ENCODE peak calls at places on chromosome X, in five cellular contexts. M is H9, Q is neuronal stem cell, Y is IMR-90, J is H1. C is an unnamed sample.

GRCh38 chrX:132875705-132876508 is 82.5 kb downstream of the HS6ST2 start:
- DNase-seq in M (peak), Y (no peak), Q (no peak), J (no peak), C (no peak)

GRCh38 chrX:118346258-118347094 is 570 bp downstream of the WDR44 start:
- DNase-seq in Y (no peak), M (no peak), Q (peak), J (no peak), C (peak)

GRCh38 chrX:20418379-20418778 is 151.7 kb upstream of the RPS6KA3 start:
- DNase-seq in M (no peak), J (no peak), Y (no peak), Q (no peak), C (no peak)

GRCh38 chrX:155334486-155335316 is at the start of gene CLIC2:
- DNase-seq in Y (peak), Q (no peak), M (no peak), J (no peak), C (peak)

GRCh38 chrX:135327299-135327698 is 18.0 kb downstream of the ETDC start:
- DNase-seq in Y (peak), J (no peak), Q (no peak), M (no peak), C (peak)

GRCh38 chrX:146363919-146364318 is 445.7 kb upstream of the CXorf51B start:
- DNase-seq in J (no peak), M (no peak), Q (no peak), Y (no peak), C (no peak)

GRCh38 chrX:154411322-154411980 is at the start of gene TAFAZZIN:
- DNase-seq in M (peak), Y (peak), Q (peak), J (peak), C (peak)

GRCh38 chrX:16838202-16839066 is 31.7 kb downstream of the RBBP7 start:
- DNase-seq in Y (peak), J (no peak), M (peak), Q (no peak), C (peak)

GRCh38 chrX:99001286-99001685 is 1408.8 kb downstream of the PCDH19 start:
- DNase-seq in J (no peak), Y (no peak), M (peak), Q (no peak), C (no peak)

GRCh38 chrX:11663875-11664210 is 1.9 kb downstream of the ARHGAP6 start:
- DNase-seq in M (no peak), J (no peak), Y (no peak), Q (no peak), C (peak)

GRCh38 chrX:3252744-3253143 is 93.7 kb downstream of the MXRA5 start:
- DNase-seq in J (no peak), Q (no peak), Y (no peak), M (no peak), C (peak)

GRCh38 chrX:154712781-154713391 is 38.0 kb downstream of the GAB3 start:
- DNase-seq in Y (peak), Q (no peak), M (no peak), J (no peak), C (peak)

GRCh38 chrX:2664497-2664896 is 26.6 kb upstream of the CD99 start:
- DNase-seq in M (no peak), Q (no peak), J (no peak), Y (peak), C (no peak)

GRCh38 chrX:12319012-12319519 is 180.8 kb downstream of the FRMPD4 start:
- DNase-seq in M (no peak), Y (no peak), Q (peak), J (no peak), C (no peak)

GRCh38 chrX:148265829-148266228 is 234.6 kb upstream of the AFF2 start:
- DNase-seq in M (no peak), Y (no peak), Q (no peak), J (no peak), C (no peak)

GRCh38 chrX:95218964-95219363 is 1465.7 kb upstream of the DIAPH2 start:
- DNase-seq in Y (no peak), Q (no peak), J (no peak), M (no peak), C (no peak)

GRCh38 chrX:110383414-110383813 is 24.8 kb downstream of the RTL9 start:
- DNase-seq in J (no peak), Y (peak), Q (no peak), M (no peak), C (peak)

GRCh38 chrX:8731579-8732395 is at the start of gene ANOS1:
- DNase-seq in Q (peak), J (peak), M (peak), Y (no peak), C (peak)

GRCh38 chrX:16869393-16870094 is 618 bp downstream of the RBBP7 start:
- DNase-seq in Q (peak), Y (peak), J (peak), M (peak), C (peak)

GRCh38 chrX:153924149-153924861 is 1.8 kb downstream of the ARHGAP4 start:
- DNase-seq in Y (peak), M (no peak), Q (no peak), J (no peak), C (peak)

GRCh38 chrX:101759000-101759399 is 99.3 kb upstream of the ARMCX2 start:
- DNase-seq in Y (peak), Q (peak), M (peak), J (peak), C (peak)

GRCh38 chrX:143429021-143429570 is 88.2 kb downstream of the SPANXN3 start:
- DNase-seq in J (no peak), Q (no peak), M (no peak), Y (no peak), C (peak)

GRCh38 chrX:100975212-100975611 is 5.7 kb downstream of the ARL13A start:
- DNase-seq in M (no peak), Q (no peak), Y (peak), J (no peak), C (no peak)

GRCh38 chrX:28188526-28188925 is 207.3 kb upstream of the DCAF8L1 start:
- DNase-seq in Y (no peak), M (no peak), Q (no peak), J (no peak), C (no peak)

GRCh38 chrX:42247241-42247640 is 323.9 kb upstream of the CASK start:
- DNase-seq in J (no peak), Y (peak), M (no peak), Q (no peak), C (no peak)

GRCh38 chrX:9144643-9145290 is 110.8 kb upstream of the FAM9B start:
- DNase-seq in Y (no peak), J (no peak), Q (no peak), M (no peak), C (peak)

GRCh38 chrX:12994321-12994720 is 19.4 kb downstream of the TMSB4X start:
- DNase-seq in J (no peak), Q (no peak), M (no peak), Y (no peak), C (no peak)

GRCh38 chrX:119236599-119237525 is 777 bp downstream of the PGRMC1 start:
- DNase-seq in M (no peak), J (peak), Y (peak), Q (no peak), C (peak)

GRCh38 chrX:79592259-79592658 is 225.1 kb upstream of the ITM2A start:
- DNase-seq in Y (no peak), Q (no peak), M (no peak), J (no peak), C (no peak)

GRCh38 chrX:53263597-53264094 is 17.7 kb downstream of the IQSEC2 start:
- DNase-seq in M (no peak), J (no peak), Y (peak), Q (no peak), C (peak)

GRCh38 chrX:148599404-148599803 is 99.0 kb downstream of the AFF2 start:
- DNase-seq in J (no peak), Q (no peak), Y (no peak), M (no peak), C (no peak)

GRCh38 chrX:115602308-115602707 is 41.3 kb downstream of the PLS3 start:
- DNase-seq in Q (no peak), Y (no peak), J (no peak), M (no peak), C (no peak)

GRCh38 chrX:140822861-140823260 is 113.3 kb downstream of the LINC00632 start:
- DNase-seq in Y (no peak), M (no peak), Q (no peak), J (no peak), C (no peak)

GRCh38 chrX:20974326-20974725 is 399.9 kb upstream of the CNKSR2 start:
- DNase-seq in J (no peak), Y (no peak), M (no peak), Q (no peak), C (peak)

GRCh38 chrX:20042221-20042620 is 51.4 kb upstream of the BCLAF3 start:
- DNase-seq in Q (no peak), Y (no peak), M (no peak), J (no peak), C (no peak)

GRCh38 chrX:9746148-9746880 is 19.3 kb downstream of the GPR143 start:
- DNase-seq in Q (no peak), J (no peak), M (no peak), Y (peak), C (peak)

GRCh38 chrX:105219454-105220401 is 766 bp downstream of the TEX13A start:
- DNase-seq in J (no peak), Y (no peak), M (no peak), Q (no peak), C (no peak)

GRCh38 chrX:46758163-46758955 is 559 bp downstream of the SLC9A7 start:
- DNase-seq in Y (peak), Q (peak), J (peak), M (peak), C (peak)
- H3K18ac ChIP-seq in Y (peak), Q (peak), J (peak), M (no peak), C (no peak)

GRCh38 chrX:48059296-48059639 is 12.2 kb downstream of the ZNF630 start:
- DNase-seq in J (no peak), M (no peak), Q (no peak), Y (no peak), C (no peak)
- H2BK15ac ChIP-seq in J (no peak), M (no peak), Q (no peak), Y (no peak), C (no peak)

GRCh38 chrX:106263817-106264216 is 95.7 kb downstream of the PWWP3B start:
- DNase-seq in M (no peak), Q (no peak), J (no peak), Y (no peak), C (peak)
- H2AFZ ChIP-seq in M (no peak), Q (no peak), J (no peak), Y (no peak), C (no peak)

DNA sequence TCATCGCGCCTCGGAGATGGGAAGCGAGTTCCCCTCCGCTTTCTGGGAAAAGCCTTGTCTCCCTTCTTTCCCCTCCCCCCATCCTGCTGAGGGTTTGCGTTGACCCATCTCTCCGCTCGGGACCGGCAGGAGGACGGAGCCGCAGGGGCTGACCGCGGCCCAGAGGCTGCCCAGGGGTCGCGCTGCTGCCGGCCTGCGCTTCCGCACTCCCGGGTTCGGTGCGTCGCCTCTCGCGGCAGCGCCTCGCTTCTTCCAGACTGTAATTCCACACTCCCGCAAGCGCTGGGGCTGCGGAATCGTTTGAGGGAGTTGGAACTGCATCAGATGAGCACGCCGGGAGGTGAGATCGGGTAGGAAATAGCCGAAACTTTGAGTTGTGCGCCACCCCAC is 88.3 kb downstream of the BCOR start:
- DNase-seq in Y (no peak), M (peak), Q (no peak), J (peak), C (peak)
- H3K18ac ChIP-seq in Y (no peak), M (peak), Q (peak), J (no peak), C (peak)

DNA sequence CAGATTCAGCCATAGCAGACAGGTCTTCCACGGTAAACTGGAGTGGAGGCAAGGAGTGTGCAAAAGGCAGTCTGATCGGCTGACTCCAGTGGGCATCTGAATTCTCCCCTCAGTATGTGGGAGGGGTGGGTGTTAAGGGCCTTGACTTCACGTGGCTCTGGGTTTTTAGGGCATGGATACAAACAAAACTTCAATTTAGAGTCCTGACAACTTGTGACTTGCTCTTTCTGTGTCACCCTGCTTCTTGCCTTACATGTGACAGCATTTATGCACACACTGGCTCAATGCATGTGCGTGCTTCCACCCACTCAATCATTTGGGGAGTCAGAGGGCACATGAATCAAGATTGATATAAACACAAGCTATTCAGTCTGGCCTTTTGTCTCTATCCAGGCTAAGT is 17.5 kb downstream of the PLP1 start:
- DNase-seq in J (no peak), Q (no peak), M (no peak), Y (peak), C (no peak)
- H2BK15ac ChIP-seq in J (no peak), Q (no peak), M (no peak), Y (no peak), C (no peak)

DNA sequence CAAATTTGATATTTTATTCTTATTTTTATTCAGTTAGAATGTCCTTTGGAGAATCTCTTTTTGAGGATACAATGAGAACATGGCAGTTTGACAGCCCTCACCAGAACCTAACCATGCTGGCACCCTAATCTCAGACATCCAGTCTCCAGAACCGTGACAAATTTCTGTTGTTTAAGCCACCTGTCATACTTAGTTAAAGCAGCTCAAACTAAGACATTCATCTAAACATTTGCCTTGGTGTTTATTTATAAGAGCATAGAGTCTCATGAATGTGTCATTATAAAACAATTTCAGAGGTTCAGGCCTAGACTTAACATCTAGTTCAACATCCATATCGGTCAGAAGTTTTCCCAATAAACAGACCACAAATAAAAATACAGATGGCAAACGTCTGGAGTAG is 125.1 kb upstream of the FUNDC1 start:
- DNase-seq in J (no peak), M (no peak), Q (no peak), Y (peak), C (peak)
- H2AFZ ChIP-seq in J (no peak), M (no peak), Q (no peak), Y (no peak), C (no peak)

DNA sequence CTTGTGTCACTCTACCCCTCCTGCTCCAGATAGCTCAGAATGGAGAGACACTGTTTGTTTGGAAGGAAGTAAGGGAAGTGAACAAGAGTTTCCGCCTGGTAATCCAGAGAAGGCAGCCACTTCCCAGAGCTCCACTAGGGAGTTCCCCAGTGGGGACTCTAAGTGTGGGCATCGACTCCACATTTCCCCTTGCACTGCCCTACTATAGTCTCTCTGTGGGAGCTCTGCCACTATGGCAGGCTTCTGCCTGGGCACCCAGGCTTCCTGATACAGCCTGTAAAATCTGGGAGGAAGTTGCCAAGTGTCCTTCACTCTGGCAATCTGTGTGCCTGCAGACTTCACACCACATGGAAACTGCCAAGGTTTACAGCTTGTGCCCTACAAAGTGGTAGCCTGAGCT is 245.8 kb upstream of the DMD start:
- DNase-seq in J (no peak), Q (no peak), Y (no peak), M (no peak), C (no peak)
- H3K18ac ChIP-seq in J (no peak), Q (no peak), Y (no peak), M (no peak), C (no peak)

DNA sequence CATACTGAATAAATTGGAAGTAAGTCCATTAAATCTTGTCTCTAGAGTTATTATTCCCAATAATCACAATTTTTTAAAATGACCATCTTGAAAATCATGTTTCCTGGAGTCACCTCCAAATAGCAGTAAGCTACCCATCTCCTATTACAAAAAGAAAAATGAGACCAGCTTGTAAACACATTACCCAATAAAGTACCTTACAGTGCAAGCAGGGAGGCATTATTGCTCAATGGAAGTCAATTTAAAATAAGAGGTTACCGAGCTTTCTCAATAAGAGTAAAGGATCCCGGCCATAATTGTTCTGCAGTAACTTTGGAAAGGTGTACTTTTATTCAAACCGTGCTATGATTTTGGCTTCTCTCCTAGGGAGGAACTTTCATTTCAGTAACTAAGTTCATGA is 78.0 kb downstream of the DMD start:
- DNase-seq in Y (no peak), J (no peak), Q (no peak), M (no peak), C (no peak)
- H2BK15ac ChIP-seq in Y (no peak), J (no peak), Q (no peak), M (no peak), C (no peak)